ENCODE peak calls at places on chromosomes 1 and 21, in six cellular contexts. W is A549, T is upper lobe of left lung, V is HepG2, B is GM12878, R is K562. C is an unnamed sample.

GRCh38 chr1:212513586-212513985 is 80.9 kb downstream of the NENF start:
- ATAC-seq in W (peak), T (no peak), V (no peak), B (no peak), R (peak), C (no peak)

GRCh38 chr1:92791487-92792058 is 6.7 kb upstream of the EVI5 start:
- ATAC-seq in W (no peak), T (no peak), V (no peak), B (no peak), R (peak), C (no peak)

GRCh38 chr21:17391811-17392340 is 121.0 kb upstream of the CXADR start:
- ATAC-seq in W (no peak), T (no peak), V (no peak), B (no peak), R (no peak), C (no peak)

GRCh38 chr21:38984568-38984967 is 178.8 kb downstream of the ETS2 start:
- ATAC-seq in W (no peak), T (no peak), V (no peak), B (no peak), R (no peak), C (no peak)

GRCh38 chr1:215833936-215834729 is 267.0 kb downstream of the KCTD3 start:
- ATAC-seq in W (no peak), T (no peak), V (no peak), B (peak), R (no peak), C (no peak)

GRCh38 chr1:117600966-117601365 is 4.9 kb upstream of the TENT5C start:
- ATAC-seq in W (no peak), T (no peak), V (no peak), B (no peak), R (no peak), C (no peak)

GRCh38 chr1:162144853-162145252 is 75.4 kb downstream of the NOS1AP start:
- ATAC-seq in W (no peak), T (no peak), V (peak), B (no peak), R (no peak), C (no peak)

GRCh38 chr1:67729872-67730271 is 44.9 kb downstream of the GADD45A start:
- ATAC-seq in W (no peak), T (no peak), V (no peak), B (peak), R (no peak), C (no peak)

GRCh38 chr21:15409031-15409430 is 320.8 kb upstream of the USP25 start:
- ATAC-seq in W (no peak), T (no peak), V (no peak), B (no peak), R (no peak), C (no peak)

GRCh38 chr1:150999051-150999674 is 7.5 kb downstream of the MINDY1 start:
- ATAC-seq in W (no peak), T (no peak), V (no peak), B (no peak), R (peak), C (no peak)

GRCh38 chr1:234554478-234555311 is 55.3 kb downstream of the IRF2BP2 start:
- ATAC-seq in W (no peak), T (no peak), V (no peak), B (no peak), R (peak), C (peak)

GRCh38 chr1:180528868-180529470 is 26.6 kb upstream of the ACBD6 start:
- ATAC-seq in W (no peak), T (peak), V (no peak), B (no peak), R (no peak), C (no peak)

GRCh38 chr1:235307158-235308124 is 20.5 kb downstream of the ARID4B start:
- ATAC-seq in W (no peak), T (no peak), V (no peak), B (no peak), R (peak), C (peak)

GRCh38 chr1:246794261-246795093 is 70.3 kb downstream of the SCCPDH start:
- ATAC-seq in W (peak), T (peak), V (no peak), B (peak), R (peak), C (no peak)

GRCh38 chr1:77484926-77485325 is 197.5 kb downstream of the ZZZ3 start:
- ATAC-seq in W (no peak), T (no peak), V (no peak), B (no peak), R (no peak), C (no peak)

GRCh38 chr21:14542638-14543037 is 3.5 kb downstream of the SAMSN1 start:
- ATAC-seq in W (no peak), T (no peak), V (no peak), B (peak), R (peak), C (no peak)

GRCh38 chr1:85451236-85451830 is 13.6 kb downstream of the DDAH1 start:
- ATAC-seq in W (no peak), T (no peak), V (no peak), B (no peak), R (no peak), C (no peak)

GRCh38 chr1:208974721-208975120 is 608.8 kb upstream of the CAMK1G start:
- ATAC-seq in W (no peak), T (no peak), V (no peak), B (no peak), R (no peak), C (no peak)

GRCh38 chr1:84973493-84974334 is 23.2 kb downstream of the MCOLN2 start:
- ATAC-seq in W (no peak), T (no peak), V (no peak), B (peak), R (no peak), C (no peak)

GRCh38 chr1:235329139-235329808 is 904 bp downstream of the GGPS1 start:
- ATAC-seq in W (peak), T (no peak), V (peak), B (peak), R (peak), C (no peak)

GRCh38 chr1:221743416-221744208 is 1.7 kb upstream of the DUSP10 start:
- ATAC-seq in W (no peak), T (no peak), V (no peak), B (peak), R (no peak), C (no peak)

GRCh38 chr21:36384885-36385232 is 333 bp upstream of the CHAF1B start:
- ATAC-seq in W (peak), T (no peak), V (peak), B (peak), R (peak), C (no peak)

GRCh38 chr1:67558449-67559193 is 126.4 kb upstream of the GADD45A start:
- ATAC-seq in W (no peak), T (no peak), V (peak), B (no peak), R (peak), C (peak)

GRCh38 chr1:208089971-208090755 is 154.0 kb downstream of the PLXNA2 start:
- ATAC-seq in W (no peak), T (no peak), V (no peak), B (no peak), R (no peak), C (peak)

GRCh38 chr1:154466879-154467767 is 34.9 kb upstream of the TDRD10 start:
- ATAC-seq in W (no peak), T (no peak), V (peak), B (peak), R (peak), C (no peak)

GRCh38 chr1:67883069-67883468 is 49.8 kb upstream of the GNG12 start:
- ATAC-seq in W (peak), T (no peak), V (no peak), B (no peak), R (no peak), C (no peak)

GRCh38 chr1:51578383-51579109 is 38.3 kb upstream of the OSBPL9 start:
- ATAC-seq in W (no peak), T (no peak), V (no peak), B (peak), R (peak), C (no peak)

GRCh38 chr1:89725016-89725380 is 92.1 kb downstream of the LRRC8C start:
- ATAC-seq in W (no peak), T (no peak), V (no peak), B (peak), R (peak), C (peak)

GRCh38 chr1:87899746-87900145 is 571.1 kb downstream of the LMO4 start:
- ATAC-seq in W (no peak), T (no peak), V (no peak), B (no peak), R (no peak), C (no peak)

GRCh38 chr1:178739285-178740045 is 14.4 kb downstream of the RALGPS2 start:
- ATAC-seq in W (no peak), T (no peak), V (no peak), B (no peak), R (no peak), C (no peak)

GRCh38 chr1:78132174-78132972 is 86.6 kb downstream of the GIPC2 start:
- ATAC-seq in W (peak), T (no peak), V (no peak), B (peak), R (no peak), C (no peak)

GRCh38 chr1:95034506-95034905 is 38.2 kb downstream of the ALG14 start:
- ATAC-seq in W (no peak), T (no peak), V (no peak), B (no peak), R (no peak), C (no peak)

GRCh38 chr21:33985117-33986050 is 69.8 kb upstream of the ATP5PO start:
- ATAC-seq in W (no peak), T (peak), V (no peak), B (no peak), R (peak), C (no peak)

GRCh38 chr1:178115260-178115659 is 21.4 kb downstream of the RASAL2 start:
- ATAC-seq in W (no peak), T (no peak), V (no peak), B (peak), R (no peak), C (no peak)

GRCh38 chr1:32984090-32984828 is 19.6 kb upstream of the RNF19B start:
- ATAC-seq in W (no peak), T (no peak), V (no peak), B (peak), R (no peak), C (peak)
- TF ChIP-seq EP300 in W (no peak), T (no peak), V (no peak), B (no peak), R (no peak), C (no peak)

GRCh38 chr21:30233228-30233627 is 17.3 kb upstream of the CLDN8 start:
- ATAC-seq in W (no peak), T (no peak), V (no peak), B (no peak), R (no peak), C (no peak)
- TF ChIP-seq POLR2A in W (no peak), T (no peak), V (no peak), B (no peak), R (no peak), C (no peak)

GRCh38 chr1:159923203-159924024 is 1.9 kb downstream of the TAGLN2 start:
- ATAC-seq in W (peak), T (peak), V (peak), B (peak), R (peak), C (peak)

GRCh38 chr1:159924791-159925712 is at the start of gene TAGLN2:
- ATAC-seq in W (peak), T (peak), V (peak), B (peak), R (peak), C (peak)

GRCh38 chr1:159925713-159926066 is 383 bp upstream of the TAGLN2 start:
- ATAC-seq in W (peak), T (no peak), V (no peak), B (no peak), R (no peak), C (no peak)

GRCh38 chr1:159922499-159923202 is 2.7 kb downstream of the TAGLN2 start:
- ATAC-seq in W (no peak), T (peak), V (peak), B (peak), R (peak), C (peak)

DNA sequence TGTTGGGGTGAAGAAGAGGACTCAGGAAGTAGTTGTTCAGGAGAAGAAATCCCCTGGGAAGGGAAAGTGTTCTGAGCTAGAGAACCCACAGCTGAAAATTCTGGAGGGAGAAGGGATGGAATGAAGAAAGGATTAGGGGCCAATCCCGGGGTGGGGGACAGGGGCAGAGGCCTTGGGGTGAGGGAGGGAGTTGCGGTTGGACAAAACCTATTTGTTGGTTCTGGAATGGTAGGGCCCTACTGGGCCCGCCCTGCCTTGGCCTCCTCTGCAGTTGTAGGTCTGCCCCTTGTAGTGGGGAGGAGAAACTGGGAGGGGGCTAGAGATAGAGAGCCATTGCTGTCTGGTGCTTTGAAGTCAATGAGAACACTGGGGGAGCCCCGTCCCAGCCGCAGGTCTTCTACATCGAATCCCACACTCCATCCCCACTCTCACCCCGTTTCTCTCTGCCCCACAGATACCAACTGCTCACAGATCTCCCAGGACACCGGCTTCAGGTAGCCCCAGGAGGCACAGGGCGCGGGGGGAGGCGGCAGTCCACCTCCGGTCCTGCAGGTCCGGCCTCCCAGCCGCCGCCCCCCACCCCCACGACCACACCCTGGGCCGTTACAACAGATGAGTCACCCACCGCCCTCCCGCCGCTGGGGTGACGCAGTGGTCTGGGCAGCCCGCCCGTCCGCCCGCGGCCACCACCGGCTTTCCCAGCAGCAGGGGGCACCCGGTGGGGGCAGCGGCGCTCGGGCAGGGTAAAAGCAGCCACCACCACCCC is 1.1 kb downstream of the TAGLN2 start:
- ATAC-seq in W (peak), T (peak), V (peak), B (peak), R (peak), C (peak)
- TF ChIP-seq EP300 in W (peak), T (peak), V (no peak), B (no peak), R (peak), C (no peak)

DNA sequence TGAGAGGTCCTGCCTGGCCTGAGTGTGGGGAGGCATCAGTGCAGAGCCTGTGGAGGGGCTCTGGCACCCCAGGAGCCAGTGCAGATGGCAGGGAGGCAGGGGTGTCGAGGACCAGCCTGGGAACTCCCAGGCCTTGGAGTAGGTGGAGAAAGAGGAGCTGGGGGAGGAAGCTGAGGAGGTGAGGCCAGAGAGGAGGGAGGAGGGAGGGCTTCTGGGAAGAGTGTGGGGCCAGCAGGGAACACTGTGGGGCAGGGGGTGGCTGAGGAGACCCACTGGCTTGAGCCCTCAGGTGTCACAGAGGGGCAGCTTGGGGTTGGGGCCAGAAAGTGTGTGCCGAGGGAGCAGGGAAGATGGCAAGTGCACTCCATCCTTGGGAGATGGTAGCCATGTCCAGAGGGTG is 3.8 kb downstream of the COQ8A start:
- ATAC-seq in W (no peak), T (no peak), V (no peak), B (no peak), R (no peak), C (no peak)
- TF ChIP-seq POLR2A in W (no peak), T (no peak), V (no peak), B (no peak), R (no peak), C (no peak)

GRCh38 chr1:169893645-169894423 is at the start of gene SCYL3:
- ATAC-seq in W (peak), T (peak), V (peak), B (peak), R (peak), C (peak)
- TF ChIP-seq EP300 in W (no peak), T (peak), V (no peak), B (peak), R (no peak), C (no peak)

GRCh38 chr1:10265936-10266335 is 55.6 kb downstream of the KIF1B start:
- ATAC-seq in W (no peak), T (no peak), V (no peak), B (no peak), R (no peak), C (no peak)

GRCh38 chr1:10267946-10268345 is 57.6 kb downstream of the KIF1B start:
- ATAC-seq in W (no peak), T (no peak), V (no peak), B (no peak), R (no peak), C (no peak)

GRCh38 chr1:10263450-10264082 is 53.2 kb downstream of the KIF1B start:
- ATAC-seq in W (no peak), T (peak), V (no peak), B (no peak), R (no peak), C (no peak)

GRCh38 chr1:10265027-10265426 is 54.7 kb downstream of the KIF1B start:
- ATAC-seq in W (no peak), T (no peak), V (no peak), B (no peak), R (no peak), C (no peak)

DNA sequence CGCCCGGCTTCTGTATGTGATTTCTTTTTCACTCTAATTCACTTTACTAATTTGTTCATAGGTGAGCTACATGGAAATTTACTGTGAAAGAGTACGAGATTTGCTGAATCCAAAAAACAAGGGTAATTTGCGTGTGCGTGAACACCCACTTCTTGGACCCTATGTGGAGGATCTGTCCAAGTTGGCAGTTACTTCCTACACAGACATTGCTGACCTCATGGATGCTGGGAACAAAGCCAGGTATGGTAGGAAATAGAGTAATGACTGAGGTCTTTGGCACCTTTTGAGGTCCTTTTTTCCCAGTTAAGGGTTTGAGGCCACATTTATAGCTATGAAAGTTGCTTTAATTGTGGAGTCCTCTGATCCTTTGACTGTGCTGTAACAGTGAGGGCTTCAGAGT is 56.9 kb downstream of the KIF1B start:
- ATAC-seq in W (no peak), T (no peak), V (no peak), B (no peak), R (no peak), C (no peak)
- TF ChIP-seq POLR2A in W (no peak), T (no peak), V (no peak), B (no peak), R (no peak), C (no peak)

GRCh38 chr1:184866991-184867788 is 107.1 kb downstream of the NIBAN1 start:
- ATAC-seq in W (no peak), T (peak), V (no peak), B (peak), R (peak), C (peak)
- TF ChIP-seq EP300 in W (no peak), T (peak), V (no peak), B (peak), R (no peak), C (no peak)

GRCh38 chr1:15605398-15606080 is 11.7 kb upstream of the DDI2 start:
- ATAC-seq in W (no peak), T (no peak), V (peak), B (no peak), R (no peak), C (no peak)

GRCh38 chr1:15598436-15598835 is 13.6 kb upstream of the AGMAT start:
- ATAC-seq in W (no peak), T (no peak), V (no peak), B (no peak), R (no peak), C (no peak)

DNA sequence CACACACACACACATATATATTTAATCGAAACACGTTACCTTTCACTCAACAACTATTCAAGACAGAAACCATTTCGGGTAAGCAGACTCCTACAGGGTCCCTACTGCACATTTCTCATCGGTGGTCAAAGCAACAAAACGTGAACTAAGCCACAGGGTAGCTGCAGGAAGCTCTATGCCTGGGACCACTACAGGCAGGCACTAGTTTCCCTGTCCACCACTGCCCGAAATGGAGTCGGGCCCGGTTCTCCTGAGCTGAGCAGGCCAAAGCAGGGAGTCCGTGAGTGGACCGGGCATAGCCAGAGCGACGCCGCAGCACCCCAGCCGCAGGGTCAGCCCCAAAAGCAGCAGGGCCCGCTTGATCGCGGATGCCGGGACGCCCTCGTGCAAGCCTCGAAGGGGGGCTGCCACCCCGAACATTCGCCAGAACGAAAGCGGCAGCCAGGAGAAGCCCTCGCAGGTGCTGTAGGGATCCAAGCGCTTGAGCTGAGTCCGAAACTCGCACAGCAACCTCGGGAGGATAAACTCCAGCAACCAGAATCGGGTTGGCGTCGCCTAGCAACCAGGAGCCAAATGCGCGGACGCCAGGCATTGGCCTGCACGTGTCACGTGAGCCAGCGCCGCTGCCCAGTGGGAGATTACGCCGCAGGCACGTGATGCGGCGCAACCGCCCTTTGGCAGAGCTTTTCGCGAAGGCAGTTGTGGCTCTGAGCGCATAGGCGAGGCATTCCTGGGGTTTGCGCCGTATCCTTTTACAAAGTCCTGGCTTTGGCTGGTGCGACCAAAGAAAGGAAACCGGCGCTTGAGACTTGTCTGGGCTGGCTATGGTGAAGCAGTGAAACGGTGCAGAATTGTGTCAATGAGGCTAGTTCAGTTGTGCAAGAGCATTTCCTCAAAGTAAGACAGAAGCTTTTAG is 13.9 kb upstream of the DDI2 start:
- ATAC-seq in W (peak), T (peak), V (peak), B (peak), R (peak), C (peak)
- TF ChIP-seq POLR2A in W (peak), T (peak), V (peak), B (peak), R (no peak), C (peak)

C was measured in gastroesophageal sphincter.